ENCODE peak calls at places on chromosome X, in four cellular contexts. One of them, this sample, is unnamed.

GRCh38 chrX:7107968-7108480 is 39.5 kb upstream of the STS start:
- DNase-seq in GM13977: no peak
- DNase-seq in stomach: no peak
- DNase-seq in Calu3: no peak
- DNase-seq in this sample: no peak

GRCh38 chrX:96389314-96390048 is 295.2 kb upstream of the DIAPH2 start:
- DNase-seq in Calu3: no peak
- DNase-seq in stomach: no peak
- DNase-seq in GM13977: no peak
- DNase-seq in this sample: no peak

GRCh38 chrX:72114306-72114705 is 17.4 kb downstream of the RTL5 start:
- DNase-seq in GM13977: no peak
- DNase-seq in Calu3: no peak
- DNase-seq in stomach: no peak
- DNase-seq in this sample: no peak

GRCh38 chrX:31435592-31435991 is 363.8 kb upstream of the FTHL17 start:
- DNase-seq in GM13977: no peak
- DNase-seq in Calu3: no peak
- DNase-seq in stomach: no peak
- DNase-seq in this sample: no peak

GRCh38 chrX:44748014-44748413 is 95.8 kb upstream of the DUSP21 start:
- DNase-seq in GM13977: no peak
- DNase-seq in stomach: no peak
- DNase-seq in Calu3: no peak
- DNase-seq in this sample: no peak

GRCh38 chrX:138534410-138534809 is 177.1 kb downstream of the FGF13 start:
- DNase-seq in stomach: no peak
- DNase-seq in Calu3: no peak
- DNase-seq in GM13977: no peak
- DNase-seq in this sample: no peak

GRCh38 chrX:46547857-46548256 is 2.6 kb upstream of the ZNF674 start:
- DNase-seq in GM13977: no peak
- DNase-seq in Calu3: peak; percentile 4
- DNase-seq in stomach: no peak
- DNase-seq in this sample: peak; percentile 54

GRCh38 chrX:73863268-73863667 is 300.3 kb downstream of the CHIC1 start:
- DNase-seq in GM13977: no peak
- DNase-seq in Calu3: no peak
- DNase-seq in stomach: no peak
- DNase-seq in this sample: no peak

GRCh38 chrX:136735604-136736003 is 45.1 kb downstream of the ARHGEF6 start:
- DNase-seq in GM13977: no peak
- DNase-seq in Calu3: no peak
- DNase-seq in stomach: no peak
- DNase-seq in this sample: no peak

GRCh38 chrX:85115252-85115651 is 111.6 kb downstream of the APOOL start:
- DNase-seq in stomach: no peak
- DNase-seq in GM13977: no peak
- DNase-seq in Calu3: no peak
- DNase-seq in this sample: no peak

GRCh38 chrX:68440940-68441339 is 7.6 kb upstream of the OPHN1 start:
- DNase-seq in Calu3: peak; percentile 47
- DNase-seq in GM13977: no peak
- DNase-seq in stomach: peak; percentile 79
- DNase-seq in this sample: peak; percentile 80

GRCh38 chrX:19785647-19786046 is 101.8 kb downstream of the SH3KBP1 start:
- DNase-seq in stomach: no peak
- DNase-seq in Calu3: no peak
- DNase-seq in GM13977: no peak
- DNase-seq in this sample: no peak

GRCh38 chrX:65034641-65035450 is 58.6 kb upstream of the ZC4H2 start:
- DNase-seq in stomach: peak; percentile 79
- DNase-seq in Calu3: peak; percentile 63
- DNase-seq in GM13977: peak; percentile 81
- DNase-seq in this sample: no peak

GRCh38 chrX:139204903-139205667 is 325.5 kb upstream of the F9 start:
- DNase-seq in Calu3: peak; percentile 6
- DNase-seq in GM13977: no peak
- DNase-seq in stomach: peak; percentile 73
- DNase-seq in this sample: peak; percentile 57

GRCh38 chrX:132165651-132166050 is 37.8 kb upstream of the FRMD7 start:
- DNase-seq in Calu3: no peak
- DNase-seq in stomach: no peak
- DNase-seq in GM13977: no peak
- DNase-seq in this sample: peak; percentile 8

GRCh38 chrX:16023790-16024734 is 99.3 kb upstream of the GRPR start:
- DNase-seq in Calu3: peak; percentile 11
- DNase-seq in GM13977: peak; percentile 53
- DNase-seq in stomach: no peak
- DNase-seq in this sample: peak; percentile 48

GRCh38 chrX:40244980-40245379 is 147.2 kb upstream of the BCOR start:
- DNase-seq in GM13977: no peak
- DNase-seq in Calu3: no peak
- DNase-seq in stomach: no peak
- DNase-seq in this sample: no peak

GRCh38 chrX:3295731-3296130 is 50.7 kb downstream of the MXRA5 start:
- DNase-seq in GM13977: no peak
- DNase-seq in stomach: no peak
- DNase-seq in Calu3: peak; percentile 27
- DNase-seq in this sample: peak; percentile 51

GRCh38 chrX:134870419-134870818 is 120.4 kb upstream of the SMIM10 start:
- DNase-seq in Calu3: no peak
- DNase-seq in stomach: no peak
- DNase-seq in GM13977: no peak
- DNase-seq in this sample: no peak

GRCh38 chrX:18674417-18674787 is 2.5 kb upstream of the RS1 start:
- DNase-seq in GM13977: peak; percentile 36
- DNase-seq in Calu3: peak; percentile 5
- DNase-seq in stomach: peak; percentile 27
- DNase-seq in this sample: no peak

GRCh38 chrX:153405426-153405825 is 4.3 kb upstream of the PNMA6E start:
- DNase-seq in stomach: no peak
- DNase-seq in GM13977: no peak
- DNase-seq in Calu3: no peak
- DNase-seq in this sample: no peak

GRCh38 chrX:8988456-8988855 is 45.5 kb downstream of the FAM9B start:
- DNase-seq in stomach: no peak
- DNase-seq in Calu3: peak; percentile 3
- DNase-seq in GM13977: no peak
- DNase-seq in this sample: peak; percentile 57

GRCh38 chrX:126575911-126576310 is 23.3 kb upstream of the DCAF12L1 start:
- DNase-seq in Calu3: no peak
- DNase-seq in stomach: no peak
- DNase-seq in GM13977: no peak
- DNase-seq in this sample: no peak
- TF ChIP-seq CTCF in Calu3: no peak
- TF ChIP-seq CTCF in stomach: no peak
- TF ChIP-seq CTCF in GM13977: no peak
- TF ChIP-seq CTCF in this sample: no peak

DNA sequence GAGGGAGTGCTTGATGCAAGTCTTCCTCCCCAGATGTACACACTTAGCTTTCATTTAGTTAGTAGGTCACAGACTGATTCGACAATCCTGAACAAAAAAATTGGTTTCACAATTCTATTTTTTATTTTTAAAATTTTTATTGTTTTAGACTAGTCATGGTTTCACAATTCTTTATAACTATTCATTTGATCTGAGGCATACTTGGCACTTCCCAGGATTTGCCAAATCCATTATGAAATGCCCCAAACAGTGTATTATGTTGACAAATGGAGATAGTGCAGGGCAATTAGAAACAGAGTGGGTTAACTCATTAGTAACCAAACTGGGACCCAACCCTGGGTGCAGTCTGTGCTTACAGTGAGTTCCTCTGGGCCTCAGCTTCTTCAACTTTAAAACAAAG is 676 bp upstream of the GPR82 start:
- DNase-seq in Calu3: no peak
- DNase-seq in GM13977: no peak
- DNase-seq in stomach: no peak
- DNase-seq in this sample: peak; percentile 49
- TF ChIP-seq CTCF in Calu3: no peak
- TF ChIP-seq CTCF in GM13977: no peak
- TF ChIP-seq CTCF in stomach: no peak
- TF ChIP-seq CTCF in this sample: no peak

GRCh38 chrX:47584714-47585113 is 2.5 kb downstream of the TIMP1 start:
- DNase-seq in GM13977: no peak
- DNase-seq in stomach: no peak
- DNase-seq in Calu3: no peak
- DNase-seq in this sample: no peak
- TF ChIP-seq CTCF in GM13977: no peak
- TF ChIP-seq CTCF in stomach: no peak
- TF ChIP-seq CTCF in Calu3: no peak
- TF ChIP-seq CTCF in this sample: no peak

DNA sequence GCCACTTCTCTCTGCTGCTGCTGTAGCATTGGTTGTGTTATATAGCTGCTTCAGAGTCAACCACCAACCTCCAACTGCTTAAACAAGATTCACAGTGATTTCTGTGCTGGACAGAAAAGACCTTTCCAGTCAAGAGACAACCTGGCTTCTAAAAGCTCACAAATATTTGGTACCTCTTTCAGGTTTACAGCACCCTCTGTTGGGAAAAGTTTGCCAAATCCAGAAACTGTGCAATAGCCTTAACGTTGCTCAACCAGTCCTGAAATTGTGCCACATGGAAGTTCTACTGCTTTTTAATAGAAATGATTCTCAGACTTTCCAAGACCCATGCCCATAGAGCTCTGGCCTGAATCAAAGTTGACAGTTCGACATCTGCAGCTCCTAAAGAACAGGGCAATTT is 842.1 kb upstream of the HTR2C start:
- DNase-seq in Calu3: peak; percentile 7
- DNase-seq in GM13977: no peak
- DNase-seq in stomach: no peak
- DNase-seq in this sample: peak; percentile 63
- TF ChIP-seq CTCF in Calu3: no peak
- TF ChIP-seq CTCF in GM13977: no peak
- TF ChIP-seq CTCF in stomach: no peak
- TF ChIP-seq CTCF in this sample: peak; percentile 49

DNA sequence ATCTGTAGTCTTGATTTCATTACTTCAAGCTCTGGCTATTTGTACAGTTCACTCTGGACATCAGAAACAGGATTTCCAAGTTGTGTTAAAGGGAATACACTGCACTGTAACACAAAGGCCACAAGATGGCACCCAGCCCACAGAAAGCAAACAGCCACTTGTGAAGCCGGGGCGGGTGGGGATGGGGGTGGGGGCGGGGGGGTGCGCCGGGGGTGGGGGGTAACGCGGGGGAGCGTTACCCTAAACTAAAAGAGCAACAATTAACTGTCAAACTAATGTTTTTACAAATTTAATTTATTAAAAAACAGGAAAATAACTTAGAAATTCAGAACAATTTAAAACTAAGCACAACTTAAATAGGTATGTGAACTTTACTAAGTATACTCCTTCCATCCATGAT is 27.3 kb downstream of the PRDX4 start:
- DNase-seq in stomach: peak; percentile 64
- DNase-seq in GM13977: peak; percentile 67
- DNase-seq in Calu3: peak; percentile 24
- DNase-seq in this sample: peak; percentile 75
- TF ChIP-seq CTCF in stomach: no peak
- TF ChIP-seq CTCF in GM13977: peak; percentile 65
- TF ChIP-seq CTCF in Calu3: peak; percentile 46
- TF ChIP-seq CTCF in this sample: peak; percentile 70

GRCh38 chrX:29231800-29232199 is 644.6 kb downstream of the IL1RAPL1 start:
- DNase-seq in GM13977: no peak
- DNase-seq in stomach: no peak
- DNase-seq in Calu3: no peak
- DNase-seq in this sample: peak; percentile 4
- TF ChIP-seq CTCF in GM13977: peak; percentile 30
- TF ChIP-seq CTCF in stomach: no peak
- TF ChIP-seq CTCF in Calu3: no peak
- TF ChIP-seq CTCF in this sample: peak; percentile 19

GRCh38 chrX:107775734-107776511 is at the start of gene TSC22D3:
- DNase-seq in GM13977: peak; percentile 57
- DNase-seq in Calu3: peak; percentile 79
- DNase-seq in stomach: peak; percentile 83
- DNase-seq in this sample: peak; percentile 87
- TF ChIP-seq CTCF in GM13977: peak; percentile 2
- TF ChIP-seq CTCF in Calu3: no peak
- TF ChIP-seq CTCF in stomach: no peak
- TF ChIP-seq CTCF in this sample: no peak

DNA sequence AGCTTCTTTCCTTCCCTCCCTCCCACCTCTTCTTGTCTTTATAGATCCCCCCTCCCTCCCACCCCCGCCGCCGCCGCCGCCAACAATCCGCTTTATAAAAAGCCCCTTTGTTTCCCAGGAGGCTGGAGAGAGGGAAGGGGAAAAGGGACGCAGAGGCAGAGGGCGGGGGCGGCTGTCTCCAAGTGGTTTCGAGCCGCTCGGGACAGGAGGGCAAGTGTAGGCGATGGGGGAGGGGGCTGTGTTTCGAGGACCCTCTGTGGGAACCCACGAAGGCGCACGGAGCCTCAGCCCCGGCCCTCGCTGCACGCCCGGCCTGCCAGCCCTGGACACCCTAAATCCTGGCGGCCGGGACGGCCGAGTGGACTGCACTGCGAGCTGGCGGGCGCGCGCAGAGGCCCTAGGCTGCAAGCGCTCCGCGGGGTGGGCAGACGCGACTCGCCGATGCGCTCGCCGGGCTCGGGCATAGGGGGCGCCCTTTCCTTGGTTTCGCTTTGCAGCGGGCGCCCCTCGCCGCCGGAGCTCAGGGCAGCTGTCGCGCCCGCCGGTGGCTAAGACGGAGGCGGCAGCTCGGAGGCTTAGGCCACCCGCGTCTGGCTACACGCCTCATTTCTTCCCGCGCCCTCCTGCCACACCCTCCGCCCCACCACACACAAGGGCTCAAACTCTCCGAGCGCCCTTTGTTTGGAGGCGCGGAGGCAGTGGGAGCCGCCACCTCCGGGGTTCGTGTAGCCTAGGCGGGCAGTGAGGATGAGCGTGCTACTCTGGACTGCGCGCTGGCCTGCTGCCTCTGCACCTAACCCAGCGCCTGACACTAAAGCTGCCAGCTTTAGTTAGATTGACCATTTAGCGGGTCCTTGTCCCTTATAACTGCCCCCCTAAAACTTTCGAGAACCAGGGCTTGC is 2.2 kb downstream of the MAMLD1 start:
- DNase-seq in Calu3: peak; percentile 84
- DNase-seq in stomach: peak; percentile 64
- DNase-seq in GM13977: no peak
- DNase-seq in this sample: peak; percentile 51
- TF ChIP-seq CTCF in Calu3: peak; percentile 57
- TF ChIP-seq CTCF in stomach: no peak
- TF ChIP-seq CTCF in GM13977: peak; percentile 47
- TF ChIP-seq CTCF in this sample: peak; percentile 44

This sample was measured in MCF 10A.